ENCODE peak calls at places on chromosomes 4 and X, in seven cellular contexts. T is GM23248; F is neuronal stem cell; A is PC-9; W is colonic mucosa; R is CD8-positive, alpha-beta memory T cell; M is SJSA1. X is an unnamed sample. For H3K27me3 and H3K4me1, the result is how much of the 10 kb centered on the place peaks cover.

GRCh38 chr4:94892051-94892450 is 134.3 kb downstream of the BMPR1B start:
- DNase-seq in A (no peak), F (no peak), R (no peak), W (no peak), T (no peak), M (no peak), X (no peak)

GRCh38 chrX:44245730-44246129 is 97.7 kb downstream of the EFHC2 start:
- DNase-seq in A (no peak), T (no peak), R (peak), F (no peak), W (no peak), M (no peak), X (no peak)

GRCh38 chr4:12679217-12679616 is 804.9 kb downstream of the RAB28 start:
- DNase-seq in M (peak), A (no peak), T (peak), R (no peak), F (no peak), W (no peak), X (no peak)

GRCh38 chr4:141636771-141637460 is 533 bp downstream of the IL15 start:
- DNase-seq in F (peak), T (peak), M (peak), A (peak), R (peak), W (peak), X (peak)

GRCh38 chr4:5712517-5712916 is 1.5 kb downstream of the EVC start:
- DNase-seq in F (no peak), R (no peak), M (peak), T (peak), W (no peak), A (no peak), X (no peak)

GRCh38 chr4:173237152-173237551 is 68.5 kb downstream of the GALNT7 start:
- DNase-seq in T (no peak), A (peak), M (no peak), R (no peak), F (no peak), W (no peak), X (no peak)

GRCh38 chr4:67122029-67122428 is 423.3 kb downstream of the CENPC start:
- DNase-seq in R (no peak), M (no peak), F (no peak), T (no peak), W (no peak), A (no peak), X (no peak)

GRCh38 chr4:94419956-94420355 is 31.8 kb upstream of the PDLIM5 start:
- DNase-seq in M (no peak), R (no peak), T (peak), A (peak), W (no peak), F (no peak), X (no peak)

GRCh38 chr4:75844151-75844662 is 58.0 kb downstream of the PPEF2 start:
- DNase-seq in A (peak), T (peak), F (no peak), M (peak), R (no peak), W (no peak), X (no peak)

GRCh38 chr4:17309567-17310268 is 202.2 kb downstream of the QDPR start:
- DNase-seq in R (no peak), W (no peak), F (no peak), M (peak), A (no peak), T (peak), X (no peak)

GRCh38 chr4:2794707-2795557 is 2.0 kb downstream of the SH3BP2 start:
- DNase-seq in F (no peak), T (peak), A (no peak), R (no peak), W (peak), M (no peak), X (no peak)

GRCh38 chrX:112368371-112368770 is 285.8 kb upstream of the TRPC5 start:
- DNase-seq in T (peak), W (no peak), A (no peak), R (no peak), M (no peak), F (no peak), X (no peak)

GRCh38 chr4:40980318-40980883 is 230.6 kb downstream of the NSUN7 start:
- DNase-seq in M (no peak), T (peak), R (no peak), A (no peak), W (no peak), F (no peak), X (no peak)

GRCh38 chr4:7190668-7191545 is 1.4 kb upstream of the SORCS2 start:
- DNase-seq in A (no peak), M (no peak), W (no peak), R (no peak), T (no peak), F (no peak), X (no peak)

GRCh38 chr4:7193040-7193958 is 961 bp downstream of the SORCS2 start:
- DNase-seq in R (no peak), T (peak), M (no peak), F (no peak), A (no peak), W (no peak), X (peak)

GRCh38 chr4:7190278-7190594 is 2.1 kb upstream of the SORCS2 start:
- DNase-seq in F (no peak), R (no peak), W (no peak), M (no peak), T (no peak), A (no peak), X (no peak)

GRCh38 chr4:7192252-7193039 is at the start of gene SORCS2:
- DNase-seq in W (peak), F (peak), T (peak), A (no peak), R (peak), M (peak), X (peak)

DNA sequence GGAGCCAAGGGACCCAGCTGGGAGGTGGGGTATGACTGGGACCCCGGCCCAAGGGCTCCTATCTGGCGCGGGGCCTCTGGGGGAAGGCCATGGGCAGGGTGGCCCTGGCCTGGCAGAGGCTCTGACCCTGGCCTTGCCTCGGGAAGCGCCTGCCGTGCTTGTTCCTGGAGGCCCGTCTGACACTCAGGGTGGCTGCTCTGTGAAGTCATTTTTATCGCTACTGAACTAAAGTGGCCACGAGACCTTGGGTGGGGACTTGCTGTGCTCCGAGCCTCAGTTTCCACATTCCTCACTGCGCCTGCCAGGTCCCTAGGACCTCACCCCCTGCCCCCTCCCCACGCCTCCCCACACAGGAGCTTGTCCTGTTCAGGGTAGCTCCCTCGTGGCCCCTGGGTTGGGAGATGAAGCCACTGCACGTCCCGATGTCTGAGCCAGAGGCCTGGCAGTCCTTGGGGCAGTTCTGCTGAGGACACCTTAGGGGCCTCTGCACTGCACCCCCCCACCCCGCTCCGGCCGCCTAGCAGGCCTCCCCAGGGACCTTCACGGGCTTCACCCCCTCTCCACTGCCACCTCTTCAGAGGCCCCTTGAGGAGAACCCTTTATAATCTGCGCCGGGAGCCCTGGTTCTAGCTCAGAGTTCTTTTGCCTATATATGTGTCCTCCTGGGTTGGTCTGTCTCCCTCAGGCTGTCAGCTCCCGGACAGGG is 639 bp upstream of the SORCS2 start:
- DNase-seq in F (no peak), A (no peak), W (no peak), R (no peak), M (peak), T (no peak), X (no peak)
- H3K27me3 ChIP-seq in F (half or more), A (under half), W (under half), R (under half), M (under half), T (under half), X (under half)

GRCh38 chrX:51825432-51825831 is 68.0 kb upstream of the MAGED1 start:
- DNase-seq in M (no peak), R (no peak), T (no peak), A (no peak), W (peak), F (no peak), X (no peak)
- H3K27ac ChIP-seq in M (no peak), R (no peak), T (no peak), A (no peak), W (no peak), F (no peak), X (no peak)

GRCh38 chrX:10112510-10112909 is 44.3 kb upstream of the CLCN4 start:
- DNase-seq in F (no peak), T (no peak), A (no peak), W (no peak), M (no peak), R (no peak), X (no peak)

GRCh38 chrX:10110984-10111363 is 45.8 kb upstream of the CLCN4 start:
- DNase-seq in W (no peak), F (no peak), T (peak), A (no peak), R (peak), M (no peak), X (peak)

GRCh38 chrX:10110316-10110932 is 46.4 kb upstream of the CLCN4 start:
- DNase-seq in M (no peak), T (no peak), R (no peak), W (no peak), F (no peak), A (no peak), X (no peak)

GRCh38 chrX:10109695-10110094 is 47.1 kb upstream of the CLCN4 start:
- DNase-seq in A (no peak), T (peak), M (no peak), F (no peak), R (no peak), W (peak), X (no peak)

GRCh38 chrX:10111364-10112148 is 45.2 kb upstream of the CLCN4 start:
- DNase-seq in W (no peak), M (no peak), F (no peak), T (peak), R (peak), A (no peak), X (no peak)
- H3K4me1 ChIP-seq in W (under half), M (under half), F (under half), T (under half), R (half or more), A (under half), X (under half)

GRCh38 chr4:8148785-8149435 is 9.7 kb downstream of the ABLIM2 start:
- DNase-seq in R (no peak), W (no peak), M (no peak), F (no peak), T (no peak), A (no peak), X (no peak)

GRCh38 chr4:8147231-8147970 is 11.2 kb downstream of the ABLIM2 start:
- DNase-seq in T (no peak), W (no peak), A (no peak), M (no peak), R (no peak), F (no peak), X (no peak)

GRCh38 chr4:8146158-8146557 is 12.5 kb downstream of the ABLIM2 start:
- DNase-seq in F (no peak), R (no peak), W (no peak), M (no peak), T (no peak), A (no peak), X (no peak)

GRCh38 chr4:8149664-8150063 is 8.9 kb downstream of the ABLIM2 start:
- DNase-seq in A (no peak), R (no peak), T (no peak), F (no peak), M (no peak), W (no peak), X (no peak)

GRCh38 chr4:8148159-8148558 is 10.5 kb downstream of the ABLIM2 start:
- DNase-seq in T (no peak), W (no peak), F (no peak), A (no peak), R (no peak), M (no peak), X (no peak)
- H3K27me3 ChIP-seq in T (half or more), W (under half), F (half or more), A (under half), R (under half), M (half or more), X (under half)